ENCODE peak calls at places on chromosomes 13 and 19, in eight cellular contexts. One of them, this sample, is unnamed.

GRCh38 chr19:17510220-17510993 is 1.0 kb upstream of the PGLS start:
- DNase-seq in H54: no peak
- DNase-seq in IMR-90: no peak
- DNase-seq in Peyer's patch: no peak
- DNase-seq in uterus: no peak
- DNase-seq in stomach: no peak
- DNase-seq in adrenal gland: no peak
- DNase-seq in K562: no peak
- DNase-seq in this sample: no peak

GRCh38 chr19:33883869-33884519 is 87.3 kb downstream of the KCTD15 start:
- DNase-seq in uterus: no peak
- DNase-seq in IMR-90: no peak
- DNase-seq in K562: no peak
- DNase-seq in H54: no peak
- DNase-seq in Peyer's patch: no peak
- DNase-seq in stomach: no peak
- DNase-seq in adrenal gland: peak; percentile 16
- DNase-seq in this sample: no peak

GRCh38 chr13:21117104-21117809 is 55.9 kb upstream of the LATS2 start:
- DNase-seq in adrenal gland: no peak
- DNase-seq in H54: no peak
- DNase-seq in stomach: no peak
- DNase-seq in IMR-90: no peak
- DNase-seq in uterus: no peak
- DNase-seq in K562: no peak
- DNase-seq in Peyer's patch: no peak
- DNase-seq in this sample: no peak

GRCh38 chr13:27927444-27928352 is 7.9 kb downstream of the PDX1 start:
- DNase-seq in uterus: no peak
- DNase-seq in adrenal gland: no peak
- DNase-seq in IMR-90: no peak
- DNase-seq in stomach: no peak
- DNase-seq in H54: no peak
- DNase-seq in Peyer's patch: no peak
- DNase-seq in K562: no peak
- DNase-seq in this sample: no peak

GRCh38 chr19:56987184-56987583 is 132.6 kb upstream of the USP29 start:
- DNase-seq in uterus: no peak
- DNase-seq in H54: no peak
- DNase-seq in IMR-90: no peak
- DNase-seq in K562: no peak
- DNase-seq in Peyer's patch: no peak
- DNase-seq in stomach: no peak
- DNase-seq in adrenal gland: no peak
- DNase-seq in this sample: no peak

GRCh38 chr13:41428155-41428554 is 29.2 kb upstream of the RGCC start:
- DNase-seq in H54: no peak
- DNase-seq in IMR-90: no peak
- DNase-seq in Peyer's patch: no peak
- DNase-seq in stomach: no peak
- DNase-seq in adrenal gland: no peak
- DNase-seq in uterus: no peak
- DNase-seq in K562: no peak
- DNase-seq in this sample: no peak

GRCh38 chr19:57803594-57804325 is 11.0 kb downstream of the ZNF552 start:
- DNase-seq in Peyer's patch: no peak
- DNase-seq in adrenal gland: no peak
- DNase-seq in IMR-90: peak; percentile 79
- DNase-seq in K562: no peak
- DNase-seq in stomach: peak; percentile 43
- DNase-seq in H54: peak; percentile 52
- DNase-seq in uterus: no peak
- DNase-seq in this sample: peak; percentile 26

GRCh38 chr19:4140237-4140711 is 13.2 kb upstream of the CREB3L3 start:
- DNase-seq in K562: peak; percentile 80
- DNase-seq in H54: peak; percentile 86
- DNase-seq in adrenal gland: peak; percentile 45
- DNase-seq in IMR-90: peak; percentile 72
- DNase-seq in Peyer's patch: peak; percentile 67
- DNase-seq in uterus: no peak
- DNase-seq in stomach: no peak
- DNase-seq in this sample: peak; percentile 56

GRCh38 chr13:20799726-20800416 is 26.1 kb upstream of the EEF1AKMT1 start:
- DNase-seq in K562: no peak
- DNase-seq in IMR-90: peak; percentile 32
- DNase-seq in Peyer's patch: no peak
- DNase-seq in stomach: no peak
- DNase-seq in uterus: no peak
- DNase-seq in adrenal gland: no peak
- DNase-seq in H54: no peak
- DNase-seq in this sample: no peak

GRCh38 chr19:51063664-51064063 is 1.2 kb downstream of the KLK13 start:
- DNase-seq in stomach: peak; percentile 30
- DNase-seq in Peyer's patch: no peak
- DNase-seq in uterus: no peak
- DNase-seq in H54: no peak
- DNase-seq in adrenal gland: no peak
- DNase-seq in K562: no peak
- DNase-seq in IMR-90: no peak
- DNase-seq in this sample: no peak

GRCh38 chr13:109166807-109167206 is 537.4 kb downstream of the MYO16 start:
- DNase-seq in H54: no peak
- DNase-seq in Peyer's patch: no peak
- DNase-seq in stomach: no peak
- DNase-seq in IMR-90: no peak
- DNase-seq in K562: no peak
- DNase-seq in adrenal gland: no peak
- DNase-seq in uterus: no peak
- DNase-seq in this sample: no peak

GRCh38 chr13:80571346-80572307 is 230.7 kb upstream of the SPRY2 start:
- DNase-seq in K562: no peak
- DNase-seq in H54: no peak
- DNase-seq in adrenal gland: no peak
- DNase-seq in Peyer's patch: no peak
- DNase-seq in IMR-90: no peak
- DNase-seq in uterus: no peak
- DNase-seq in stomach: no peak
- DNase-seq in this sample: no peak

GRCh38 chr19:35345671-35346111 is 2.0 kb upstream of the FFAR1 start:
- DNase-seq in K562: peak; percentile 4
- DNase-seq in stomach: no peak
- DNase-seq in uterus: no peak
- DNase-seq in H54: no peak
- DNase-seq in IMR-90: no peak
- DNase-seq in adrenal gland: no peak
- DNase-seq in Peyer's patch: peak; percentile 45
- DNase-seq in this sample: no peak

GRCh38 chr13:102610296-102610895 is 13.6 kb downstream of the TPP2 start:
- DNase-seq in stomach: no peak
- DNase-seq in Peyer's patch: no peak
- DNase-seq in uterus: no peak
- DNase-seq in IMR-90: no peak
- DNase-seq in H54: no peak
- DNase-seq in K562: no peak
- DNase-seq in adrenal gland: no peak
- DNase-seq in this sample: peak; percentile 53

GRCh38 chr19:38303517-38304351 is at the start of gene C19orf33:
- DNase-seq in adrenal gland: no peak
- DNase-seq in Peyer's patch: peak; percentile 92
- DNase-seq in H54: peak; percentile 93
- DNase-seq in uterus: no peak
- DNase-seq in IMR-90: no peak
- DNase-seq in stomach: peak; percentile 88
- DNase-seq in K562: no peak
- DNase-seq in this sample: peak; percentile 93

GRCh38 chr13:75656590-75656989 is 20.5 kb downstream of the LMO7 start:
- DNase-seq in H54: no peak
- DNase-seq in K562: no peak
- DNase-seq in stomach: no peak
- DNase-seq in Peyer's patch: no peak
- DNase-seq in uterus: no peak
- DNase-seq in adrenal gland: no peak
- DNase-seq in IMR-90: peak; percentile 39
- DNase-seq in this sample: no peak

GRCh38 chr19:46745521-46746280 is at the start of gene FKRP:
- DNase-seq in stomach: peak; percentile 32
- DNase-seq in K562: peak; percentile 73
- DNase-seq in adrenal gland: no peak
- DNase-seq in Peyer's patch: no peak
- DNase-seq in uterus: no peak
- DNase-seq in H54: no peak
- DNase-seq in IMR-90: no peak
- DNase-seq in this sample: no peak

GRCh38 chr13:99028890-99029289 is 51.0 kb upstream of the DOCK9 start:
- DNase-seq in K562: peak; percentile 35
- DNase-seq in stomach: no peak
- DNase-seq in IMR-90: no peak
- DNase-seq in uterus: no peak
- DNase-seq in Peyer's patch: no peak
- DNase-seq in adrenal gland: no peak
- DNase-seq in H54: no peak
- DNase-seq in this sample: no peak

GRCh38 chr19:3983936-3984583 is 1.2 kb downstream of the EEF2 start:
- DNase-seq in IMR-90: peak; percentile 47
- DNase-seq in K562: peak; percentile 27
- DNase-seq in stomach: no peak
- DNase-seq in H54: no peak
- DNase-seq in Peyer's patch: peak; percentile 86
- DNase-seq in uterus: no peak
- DNase-seq in adrenal gland: peak; percentile 87
- DNase-seq in this sample: peak; percentile 70

GRCh38 chr13:39148513-39148961 is 110.3 kb downstream of the NHLRC3 start:
- DNase-seq in H54: no peak
- DNase-seq in uterus: no peak
- DNase-seq in Peyer's patch: peak; percentile 53
- DNase-seq in K562: no peak
- DNase-seq in adrenal gland: no peak
- DNase-seq in IMR-90: no peak
- DNase-seq in stomach: no peak
- DNase-seq in this sample: no peak

GRCh38 chr19:55479451-55480230 is 3.2 kb downstream of the ZNF628 start:
- DNase-seq in K562: no peak
- DNase-seq in stomach: no peak
- DNase-seq in IMR-90: no peak
- DNase-seq in H54: no peak
- DNase-seq in adrenal gland: no peak
- DNase-seq in Peyer's patch: no peak
- DNase-seq in uterus: no peak
- DNase-seq in this sample: no peak

GRCh38 chr19:33133438-33134031 is 1.6 kb downstream of the WDR88 start:
- DNase-seq in Peyer's patch: no peak
- DNase-seq in K562: peak; percentile 39
- DNase-seq in H54: no peak
- DNase-seq in uterus: no peak
- DNase-seq in stomach: no peak
- DNase-seq in adrenal gland: peak; percentile 57
- DNase-seq in IMR-90: no peak
- DNase-seq in this sample: no peak

GRCh38 chr13:66887088-66887487 is 343.0 kb downstream of the PCDH9 start:
- DNase-seq in IMR-90: peak; percentile 57
- DNase-seq in Peyer's patch: no peak
- DNase-seq in H54: no peak
- DNase-seq in stomach: no peak
- DNase-seq in uterus: no peak
- DNase-seq in K562: no peak
- DNase-seq in adrenal gland: no peak
- DNase-seq in this sample: no peak

GRCh38 chr13:33434676-33435075 is 149.1 kb upstream of the STARD13 start:
- DNase-seq in K562: no peak
- DNase-seq in Peyer's patch: no peak
- DNase-seq in stomach: no peak
- DNase-seq in IMR-90: no peak
- DNase-seq in H54: no peak
- DNase-seq in uterus: no peak
- DNase-seq in adrenal gland: no peak
- DNase-seq in this sample: no peak
- TF ChIP-seq POLR2A in K562: no peak
- TF ChIP-seq POLR2A in Peyer's patch: no peak
- TF ChIP-seq POLR2A in stomach: no peak
- TF ChIP-seq POLR2A in IMR-90: no peak
- TF ChIP-seq POLR2A in H54: no peak
- TF ChIP-seq POLR2A in uterus: no peak
- TF ChIP-seq POLR2A in adrenal gland: no peak
- TF ChIP-seq POLR2A in this sample: no peak

DNA sequence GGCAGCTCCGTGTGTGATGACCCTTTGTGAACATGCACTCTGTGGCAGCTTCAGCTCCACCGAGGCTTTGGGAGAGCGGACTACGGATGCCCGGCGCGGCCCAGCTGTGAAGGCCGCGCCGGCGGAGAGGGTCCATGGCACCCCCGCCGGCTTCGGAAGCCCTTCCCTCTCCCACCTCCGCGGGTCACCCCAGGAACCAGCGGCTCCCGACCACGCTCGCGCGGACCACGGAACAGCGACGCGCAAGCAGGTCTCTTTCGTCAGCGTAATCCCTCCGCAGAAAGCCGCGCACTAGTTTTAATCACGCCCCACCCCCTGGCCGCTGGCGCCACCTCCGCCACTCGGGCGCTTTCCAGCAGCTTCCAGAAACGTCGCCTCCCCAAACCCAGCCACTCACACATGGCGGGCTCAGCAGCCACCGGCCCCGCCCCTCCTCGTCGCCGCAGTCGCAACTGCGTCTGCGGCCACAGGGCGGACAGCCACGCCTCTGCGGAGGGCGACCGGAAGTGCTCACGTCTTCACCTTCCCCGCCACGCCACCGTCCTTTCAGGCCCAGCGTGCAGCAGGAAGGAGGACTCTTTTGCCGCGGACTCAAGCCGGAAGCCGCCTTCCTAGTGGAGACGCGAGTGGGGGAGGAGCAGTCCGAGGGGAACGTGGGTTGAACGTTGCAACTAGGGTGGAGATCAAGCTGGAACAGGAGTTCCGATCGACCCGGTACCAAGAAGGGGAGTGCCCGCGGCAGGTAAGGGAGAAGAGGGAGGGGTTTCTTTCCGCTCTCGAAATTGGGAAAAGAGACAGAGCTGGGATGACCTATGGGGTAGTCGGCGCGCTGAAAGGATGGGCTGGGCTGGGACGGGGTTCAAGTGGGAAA is at the start of gene USPL1:
- DNase-seq in adrenal gland: peak; percentile 99
- DNase-seq in stomach: peak; percentile 98
- DNase-seq in H54: peak; percentile 61
- DNase-seq in K562: peak; percentile 89
- DNase-seq in IMR-90: peak; percentile 99
- DNase-seq in Peyer's patch: peak; percentile 99
- DNase-seq in uterus: peak; percentile 97
- DNase-seq in this sample: peak; percentile 99
- TF ChIP-seq POLR2A in adrenal gland: peak; percentile 90
- TF ChIP-seq POLR2A in stomach: no peak
- TF ChIP-seq POLR2A in H54: peak; percentile 89
- TF ChIP-seq POLR2A in K562: peak; percentile 85
- TF ChIP-seq POLR2A in IMR-90: peak; percentile 92
- TF ChIP-seq POLR2A in Peyer's patch: peak; percentile 94
- TF ChIP-seq POLR2A in uterus: peak; percentile 95
- TF ChIP-seq POLR2A in this sample: peak; percentile 99

GRCh38 chr19:6740589-6741348 is 1.3 kb downstream of the TRIP10 start:
- DNase-seq in K562: peak; percentile 42
- DNase-seq in H54: peak; percentile 61
- DNase-seq in IMR-90: peak; percentile 19
- DNase-seq in adrenal gland: peak; percentile 55
- DNase-seq in uterus: peak; percentile 63
- DNase-seq in stomach: peak; percentile 45
- DNase-seq in Peyer's patch: peak; percentile 70
- DNase-seq in this sample: peak; percentile 62
- TF ChIP-seq POLR2A in K562: peak; percentile 47
- TF ChIP-seq POLR2A in H54: no peak
- TF ChIP-seq POLR2A in IMR-90: no peak
- TF ChIP-seq POLR2A in adrenal gland: no peak
- TF ChIP-seq POLR2A in uterus: peak; percentile 14
- TF ChIP-seq POLR2A in stomach: no peak
- TF ChIP-seq POLR2A in Peyer's patch: no peak
- TF ChIP-seq POLR2A in this sample: peak; percentile 17

GRCh38 chr13:43023244-43023931 is at the start of gene DNAJC15:
- DNase-seq in stomach: peak; percentile 78
- DNase-seq in H54: no peak
- DNase-seq in adrenal gland: peak; percentile 76
- DNase-seq in K562: peak; percentile 17
- DNase-seq in Peyer's patch: peak; percentile 93
- DNase-seq in IMR-90: peak; percentile 83
- DNase-seq in uterus: peak; percentile 62
- DNase-seq in this sample: peak; percentile 86
- TF ChIP-seq POLR2A in stomach: no peak
- TF ChIP-seq POLR2A in H54: peak; percentile 69
- TF ChIP-seq POLR2A in adrenal gland: peak; percentile 65
- TF ChIP-seq POLR2A in K562: no peak
- TF ChIP-seq POLR2A in Peyer's patch: peak; percentile 3
- TF ChIP-seq POLR2A in IMR-90: peak; percentile 44
- TF ChIP-seq POLR2A in uterus: no peak
- TF ChIP-seq POLR2A in this sample: peak; percentile 78

This sample was measured in transverse colon.